ENCODE peak calls at places on chromosomes 7 and 10, in eight cellular contexts. One of them, this sample, is unnamed.

GRCh38 chr10:111707066-111707465 is 476.5 kb downstream of the GPAM start:
- DNase-seq in HCT116: no peak
- DNase-seq in IMR-90: no peak
- DNase-seq in breast epithelium: no peak
- DNase-seq in uterus: no peak
- DNase-seq in endothelial cell of umbilical vein: no peak
- DNase-seq in ovary: no peak
- DNase-seq in tibial nerve: no peak
- DNase-seq in this sample: no peak

GRCh38 chr7:74001150-74001494 is 26.9 kb upstream of the ELN start:
- DNase-seq in breast epithelium: no peak
- DNase-seq in ovary: no peak
- DNase-seq in tibial nerve: no peak
- DNase-seq in uterus: no peak
- DNase-seq in IMR-90: no peak
- DNase-seq in endothelial cell of umbilical vein: no peak
- DNase-seq in HCT116: no peak
- DNase-seq in this sample: no peak

GRCh38 chr7:134462337-134462925 is 3.5 kb upstream of the AKR1B1 start:
- DNase-seq in HCT116: no peak
- DNase-seq in tibial nerve: no peak
- DNase-seq in IMR-90: peak; percentile 87
- DNase-seq in breast epithelium: no peak
- DNase-seq in endothelial cell of umbilical vein: no peak
- DNase-seq in uterus: no peak
- DNase-seq in ovary: no peak
- DNase-seq in this sample: no peak

GRCh38 chr7:18192228-18192627 is 164.6 kb upstream of the PRPS1L1 start:
- DNase-seq in uterus: no peak
- DNase-seq in tibial nerve: no peak
- DNase-seq in endothelial cell of umbilical vein: no peak
- DNase-seq in breast epithelium: no peak
- DNase-seq in IMR-90: no peak
- DNase-seq in ovary: no peak
- DNase-seq in HCT116: no peak
- DNase-seq in this sample: no peak

GRCh38 chr10:119865699-119866240 is 6.9 kb downstream of the MCMBP start:
- DNase-seq in tibial nerve: no peak
- DNase-seq in breast epithelium: no peak
- DNase-seq in endothelial cell of umbilical vein: no peak
- DNase-seq in uterus: no peak
- DNase-seq in HCT116: no peak
- DNase-seq in IMR-90: no peak
- DNase-seq in ovary: no peak
- DNase-seq in this sample: no peak

GRCh38 chr7:105027176-105027853 is 13.3 kb downstream of the KMT2E start:
- DNase-seq in endothelial cell of umbilical vein: peak; percentile 52
- DNase-seq in breast epithelium: no peak
- DNase-seq in uterus: no peak
- DNase-seq in ovary: no peak
- DNase-seq in IMR-90: no peak
- DNase-seq in HCT116: no peak
- DNase-seq in tibial nerve: no peak
- DNase-seq in this sample: no peak

GRCh38 chr7:100585511-100586265 is at the start of gene LRCH4:
- DNase-seq in IMR-90: no peak
- DNase-seq in tibial nerve: no peak
- DNase-seq in HCT116: no peak
- DNase-seq in endothelial cell of umbilical vein: no peak
- DNase-seq in uterus: peak; percentile 52
- DNase-seq in breast epithelium: peak; percentile 56
- DNase-seq in ovary: no peak
- DNase-seq in this sample: peak; percentile 73

GRCh38 chr7:96250776-96251361 is 71.0 kb downstream of the SLC25A13 start:
- DNase-seq in tibial nerve: no peak
- DNase-seq in IMR-90: no peak
- DNase-seq in HCT116: no peak
- DNase-seq in ovary: no peak
- DNase-seq in endothelial cell of umbilical vein: no peak
- DNase-seq in uterus: no peak
- DNase-seq in breast epithelium: no peak
- DNase-seq in this sample: no peak

GRCh38 chr7:151212626-151213025 is 2.3 kb upstream of the H2BK1 start:
- DNase-seq in uterus: no peak
- DNase-seq in ovary: no peak
- DNase-seq in IMR-90: no peak
- DNase-seq in HCT116: no peak
- DNase-seq in breast epithelium: no peak
- DNase-seq in tibial nerve: no peak
- DNase-seq in endothelial cell of umbilical vein: no peak
- DNase-seq in this sample: no peak

GRCh38 chr7:29538322-29538874 is 25.2 kb upstream of the PRR15 start:
- DNase-seq in tibial nerve: no peak
- DNase-seq in ovary: no peak
- DNase-seq in uterus: no peak
- DNase-seq in endothelial cell of umbilical vein: no peak
- DNase-seq in breast epithelium: no peak
- DNase-seq in HCT116: no peak
- DNase-seq in IMR-90: no peak
- DNase-seq in this sample: no peak

GRCh38 chr7:66953044-66953427 is 32.0 kb downstream of the TMEM248 start:
- DNase-seq in IMR-90: no peak
- DNase-seq in uterus: no peak
- DNase-seq in HCT116: no peak
- DNase-seq in tibial nerve: no peak
- DNase-seq in endothelial cell of umbilical vein: no peak
- DNase-seq in ovary: no peak
- DNase-seq in breast epithelium: no peak
- DNase-seq in this sample: no peak

GRCh38 chr7:115933463-115933862 is 97.1 kb downstream of the TFEC start:
- DNase-seq in HCT116: no peak
- DNase-seq in endothelial cell of umbilical vein: no peak
- DNase-seq in uterus: no peak
- DNase-seq in breast epithelium: no peak
- DNase-seq in ovary: no peak
- DNase-seq in IMR-90: no peak
- DNase-seq in tibial nerve: no peak
- DNase-seq in this sample: no peak

GRCh38 chr10:47453435-47454293 is 30.3 kb downstream of the ANXA8 start:
- DNase-seq in tibial nerve: no peak
- DNase-seq in HCT116: no peak
- DNase-seq in endothelial cell of umbilical vein: no peak
- DNase-seq in uterus: no peak
- DNase-seq in ovary: no peak
- DNase-seq in IMR-90: no peak
- DNase-seq in breast epithelium: no peak
- DNase-seq in this sample: no peak

GRCh38 chr7:96414931-96415292 is 93.0 kb upstream of the SLC25A13 start:
- DNase-seq in uterus: no peak
- DNase-seq in breast epithelium: no peak
- DNase-seq in ovary: no peak
- DNase-seq in HCT116: peak; percentile 13
- DNase-seq in IMR-90: peak; percentile 30
- DNase-seq in endothelial cell of umbilical vein: peak; percentile 10
- DNase-seq in tibial nerve: no peak
- DNase-seq in this sample: peak; percentile 11

GRCh38 chr7:31373337-31374289 is 33.1 kb upstream of the NEUROD6 start:
- DNase-seq in uterus: no peak
- DNase-seq in ovary: no peak
- DNase-seq in breast epithelium: no peak
- DNase-seq in HCT116: peak; percentile 51
- DNase-seq in endothelial cell of umbilical vein: peak; percentile 24
- DNase-seq in tibial nerve: no peak
- DNase-seq in IMR-90: peak; percentile 34
- DNase-seq in this sample: no peak

GRCh38 chr7:30027065-30027456 is 559 bp upstream of the FKBP14 start:
- DNase-seq in IMR-90: peak; percentile 57
- DNase-seq in uterus: no peak
- DNase-seq in ovary: no peak
- DNase-seq in HCT116: no peak
- DNase-seq in endothelial cell of umbilical vein: peak; percentile 72
- DNase-seq in tibial nerve: no peak
- DNase-seq in breast epithelium: no peak
- DNase-seq in this sample: no peak

GRCh38 chr10:84135836-84136235 is 3.5 kb upstream of the GHITM start:
- DNase-seq in tibial nerve: no peak
- DNase-seq in breast epithelium: no peak
- DNase-seq in ovary: no peak
- DNase-seq in HCT116: no peak
- DNase-seq in IMR-90: no peak
- DNase-seq in endothelial cell of umbilical vein: no peak
- DNase-seq in uterus: no peak
- DNase-seq in this sample: no peak

GRCh38 chr10:92011560-92012214 is 88.1 kb downstream of the BTAF1 start:
- DNase-seq in uterus: no peak
- DNase-seq in tibial nerve: no peak
- DNase-seq in HCT116: peak; percentile 69
- DNase-seq in ovary: no peak
- DNase-seq in IMR-90: peak; percentile 83
- DNase-seq in endothelial cell of umbilical vein: peak; percentile 56
- DNase-seq in breast epithelium: no peak
- DNase-seq in this sample: no peak

GRCh38 chr10:72834183-72834825 is 59.2 kb upstream of the OIT3 start:
- DNase-seq in IMR-90: peak; percentile 76
- DNase-seq in HCT116: peak; percentile 48
- DNase-seq in uterus: peak; percentile 62
- DNase-seq in ovary: peak; percentile 52
- DNase-seq in breast epithelium: no peak
- DNase-seq in tibial nerve: no peak
- DNase-seq in endothelial cell of umbilical vein: peak; percentile 80
- DNase-seq in this sample: peak; percentile 42

GRCh38 chr7:31327071-31327470 is 13.5 kb downstream of the NEUROD6 start:
- DNase-seq in endothelial cell of umbilical vein: no peak
- DNase-seq in breast epithelium: no peak
- DNase-seq in IMR-90: peak; percentile 10
- DNase-seq in tibial nerve: no peak
- DNase-seq in uterus: no peak
- DNase-seq in HCT116: no peak
- DNase-seq in ovary: no peak
- DNase-seq in this sample: no peak

GRCh38 chr7:130290745-130291144 is 2.2 kb upstream of the CPA4 start:
- DNase-seq in endothelial cell of umbilical vein: no peak
- DNase-seq in ovary: no peak
- DNase-seq in uterus: no peak
- DNase-seq in IMR-90: peak; percentile 77
- DNase-seq in tibial nerve: no peak
- DNase-seq in HCT116: peak; percentile 73
- DNase-seq in breast epithelium: no peak
- DNase-seq in this sample: no peak

GRCh38 chr10:103687718-103688117 is 167.7 kb downstream of the SH3PXD2A start:
- DNase-seq in IMR-90: no peak
- DNase-seq in ovary: no peak
- DNase-seq in breast epithelium: no peak
- DNase-seq in endothelial cell of umbilical vein: no peak
- DNase-seq in uterus: no peak
- DNase-seq in HCT116: no peak
- DNase-seq in tibial nerve: no peak
- DNase-seq in this sample: no peak

GRCh38 chr10:110893559-110894179 is 21.9 kb downstream of the PDCD4 start:
- DNase-seq in IMR-90: peak; percentile 46
- DNase-seq in endothelial cell of umbilical vein: peak; percentile 62
- DNase-seq in tibial nerve: no peak
- DNase-seq in breast epithelium: no peak
- DNase-seq in ovary: no peak
- DNase-seq in uterus: no peak
- DNase-seq in HCT116: peak; percentile 45
- DNase-seq in this sample: no peak

DNA sequence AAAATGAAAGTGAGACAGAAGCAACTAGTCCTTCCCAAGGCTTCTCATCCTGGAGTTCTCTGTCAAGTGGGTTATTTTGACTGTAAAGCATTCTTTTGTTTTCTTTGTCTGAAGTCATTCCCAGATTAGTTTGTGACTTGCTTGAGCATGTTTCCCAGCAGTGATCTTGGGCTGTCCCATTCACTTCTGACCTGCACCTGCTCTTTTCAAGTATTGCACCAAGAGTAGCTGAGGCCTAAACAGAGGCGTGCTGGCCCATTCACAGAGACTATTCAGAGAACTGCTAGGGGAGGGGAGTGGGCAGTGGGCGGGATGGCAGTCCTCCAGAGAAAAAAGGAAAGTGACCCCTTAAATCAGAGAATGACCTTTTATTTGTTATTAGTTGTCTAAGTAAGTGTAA is 61.3 kb downstream of the CACNA2D1 start:
- DNase-seq in breast epithelium: no peak
- DNase-seq in ovary: no peak
- DNase-seq in tibial nerve: no peak
- DNase-seq in uterus: no peak
- DNase-seq in HCT116: no peak
- DNase-seq in endothelial cell of umbilical vein: no peak
- DNase-seq in IMR-90: no peak
- DNase-seq in this sample: peak; percentile 45
- H3K27ac ChIP-seq in breast epithelium: no peak overlapping the region
- H3K27ac ChIP-seq in ovary: no peak overlapping the region
- H3K27ac ChIP-seq in tibial nerve: no peak overlapping the region
- H3K27ac ChIP-seq in uterus: no peak overlapping the region
- H3K27ac ChIP-seq in HCT116: no peak overlapping the region
- H3K27ac ChIP-seq in endothelial cell of umbilical vein: no peak overlapping the region
- H3K27ac ChIP-seq in IMR-90: no peak overlapping the region
- H3K27ac ChIP-seq in this sample: peak overlapping the region; percentile 4

GRCh38 chr7:28408974-28409715 is 3.2 kb upstream of the CREB5 start:
- DNase-seq in ovary: peak; percentile 96
- DNase-seq in breast epithelium: peak; percentile 85
- DNase-seq in HCT116: peak; percentile 72
- DNase-seq in endothelial cell of umbilical vein: peak; percentile 93
- DNase-seq in tibial nerve: peak; percentile 96
- DNase-seq in uterus: peak; percentile 99
- DNase-seq in IMR-90: peak; percentile 98
- DNase-seq in this sample: peak; percentile 77
- TF ChIP-seq POLR2A in ovary: peak; percentile 68
- TF ChIP-seq POLR2A in breast epithelium: peak; percentile 52
- TF ChIP-seq POLR2A in HCT116: no peak
- TF ChIP-seq POLR2A in endothelial cell of umbilical vein: no peak
- TF ChIP-seq POLR2A in tibial nerve: peak; percentile 91
- TF ChIP-seq POLR2A in uterus: peak; percentile 90
- TF ChIP-seq POLR2A in IMR-90: peak; percentile 95
- TF ChIP-seq POLR2A in this sample: peak; percentile 19

DNA sequence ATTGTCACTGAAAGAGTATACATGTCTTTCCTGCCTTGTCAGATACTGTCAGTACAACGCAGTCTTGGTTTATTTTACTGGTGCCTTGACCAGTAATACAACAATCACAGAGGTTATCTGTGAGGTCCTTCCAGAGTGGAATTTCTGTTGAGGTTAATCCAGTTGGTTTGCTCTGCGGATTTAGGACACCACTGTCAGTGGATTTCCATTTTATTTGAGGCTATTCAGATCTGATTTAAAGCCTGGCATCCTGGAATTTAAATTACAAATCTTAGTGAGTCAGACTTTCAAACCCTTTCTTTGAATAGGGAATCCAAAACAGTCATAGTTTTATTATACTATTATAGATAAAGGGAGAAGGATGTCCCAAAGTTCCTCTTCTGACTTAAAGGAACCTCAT is 40.5 kb downstream of the ANLN start:
- DNase-seq in IMR-90: peak; percentile 6
- DNase-seq in endothelial cell of umbilical vein: no peak
- DNase-seq in HCT116: no peak
- DNase-seq in tibial nerve: no peak
- DNase-seq in breast epithelium: no peak
- DNase-seq in uterus: no peak
- DNase-seq in ovary: no peak
- DNase-seq in this sample: no peak
- H3K27ac ChIP-seq in IMR-90: no peak overlapping the region
- H3K27ac ChIP-seq in endothelial cell of umbilical vein: no peak overlapping the region
- H3K27ac ChIP-seq in HCT116: no peak overlapping the region
- H3K27ac ChIP-seq in tibial nerve: no peak overlapping the region
- H3K27ac ChIP-seq in breast epithelium: no peak overlapping the region
- H3K27ac ChIP-seq in uterus: no peak overlapping the region
- H3K27ac ChIP-seq in ovary: no peak overlapping the region
- H3K27ac ChIP-seq in this sample: no peak overlapping the region

GRCh38 chr10:86391236-86391840 is 24.7 kb upstream of the GRID1 start:
- DNase-seq in HCT116: no peak
- DNase-seq in endothelial cell of umbilical vein: no peak
- DNase-seq in ovary: no peak
- DNase-seq in tibial nerve: no peak
- DNase-seq in IMR-90: no peak
- DNase-seq in breast epithelium: no peak
- DNase-seq in uterus: no peak
- DNase-seq in this sample: no peak
- TF ChIP-seq POLR2A in HCT116: no peak
- TF ChIP-seq POLR2A in endothelial cell of umbilical vein: no peak
- TF ChIP-seq POLR2A in ovary: no peak
- TF ChIP-seq POLR2A in tibial nerve: no peak
- TF ChIP-seq POLR2A in IMR-90: no peak
- TF ChIP-seq POLR2A in breast epithelium: no peak
- TF ChIP-seq POLR2A in uterus: no peak
- TF ChIP-seq POLR2A in this sample: no peak